ENCODE peak calls at places on chromosomes 3 and 15, in four cellular contexts. H is WERI-Rb-1, F is suprapubic skin, C is PC-9. R is an unnamed sample.
A peak's percentile ranks its signal among the peaks of the same experiment; 100 is the strongest.

GRCh38 chr3:113242091-113242581 is 30.8 kb downstream of the BOC start:
- DNase-seq in H (peak; percentile 24), F (no peak), C (no peak), R (no peak)

GRCh38 chr15:48425051-48425450 is 93.8 kb downstream of the DUT start:
- DNase-seq in H (no peak), F (no peak), C (no peak), R (no peak)

GRCh38 chr3:127422663-127423375 is 135.0 kb upstream of the PRR20G start:
- DNase-seq in H (no peak), F (no peak), C (no peak), R (peak; percentile 9)

GRCh38 chr15:90819390-90819789 is 49.0 kb upstream of the FURIN start:
- DNase-seq in H (no peak), F (no peak), C (no peak), R (no peak)

GRCh38 chr3:4996771-4997291 is 17.6 kb downstream of the BHLHE40 start:
- DNase-seq in H (no peak), F (no peak), C (no peak), R (no peak)

GRCh38 chr3:133474251-133474801 is 74.5 kb downstream of the BFSP2 start:
- DNase-seq in H (no peak), F (peak; percentile 82), C (no peak), R (peak; percentile 57)

GRCh38 chr15:25087137-25087536 is 132.3 kb downstream of the SNRPN start:
- DNase-seq in H (no peak), F (no peak), C (no peak), R (no peak)

GRCh38 chr15:80873568-80873967 is 94.4 kb downstream of the CEMIP start:
- DNase-seq in H (no peak), F (no peak), C (no peak), R (no peak)

GRCh38 chr15:22918596-22919140 is 61.5 kb downstream of the CYFIP1 start:
- DNase-seq in H (no peak), F (no peak), C (no peak), R (no peak)

GRCh38 chr3:60703956-60704736 is 547.1 kb downstream of the FHIT start:
- DNase-seq in H (no peak), F (no peak), C (no peak), R (no peak)

GRCh38 chr15:69703495-69704187 is 251.0 kb downstream of the RPLP1 start:
- DNase-seq in H (no peak), F (no peak), C (no peak), R (no peak)

GRCh38 chr3:29281265-29282228 is 676 bp downstream of the RBMS3 start:
- DNase-seq in H (no peak), F (no peak), C (no peak), R (no peak)

GRCh38 chr3:17967111-17967510 is 224.7 kb upstream of the TBC1D5 start:
- DNase-seq in H (no peak), F (no peak), C (no peak), R (no peak)

GRCh38 chr3:194322701-194323174 is 28.4 kb downstream of the CPN2 start:
- DNase-seq in H (peak; percentile 18), F (no peak), C (peak; percentile 97), R (no peak)

GRCh38 chr15:68846851-68847439 is 26.2 kb upstream of the ANP32A start:
- DNase-seq in H (no peak), F (no peak), C (no peak), R (no peak)

GRCh38 chr15:35705885-35706590 is 160.1 kb upstream of the DPH6 start:
- DNase-seq in H (no peak), F (no peak), C (no peak), R (no peak)

GRCh38 chr3:188049890-188050530 is 103.9 kb upstream of the LPP start:
- DNase-seq in H (no peak), F (no peak), C (no peak), R (no peak)

GRCh38 chr3:195896361-195897080 is 11.8 kb downstream of the TNK2 start:
- DNase-seq in H (peak; percentile 33), F (no peak), C (peak; percentile 49), R (peak; percentile 4)

GRCh38 chr3:153079386-153079785 is 82.6 kb upstream of the RAP2B start:
- DNase-seq in H (peak; percentile 15), F (no peak), C (no peak), R (no peak)

GRCh38 chr15:68789921-68790575 is 30.6 kb downstream of the ANP32A start:
- DNase-seq in H (peak; percentile 83), F (no peak), C (no peak), R (no peak)

GRCh38 chr3:127454051-127454450 is 136.5 kb downstream of the TPRA1 start:
- DNase-seq in H (no peak), F (peak; percentile 40), C (no peak), R (peak; percentile 19)

GRCh38 chr3:66450389-66451022 is 50.3 kb downstream of the LRIG1 start:
- DNase-seq in H (no peak), F (no peak), C (no peak), R (no peak)

GRCh38 chr15:68608206-68608843 is 29.5 kb downstream of the CORO2B start:
- DNase-seq in H (no peak), F (no peak), C (no peak), R (peak; percentile 44)

GRCh38 chr15:55496716-55497115 is 11.3 kb downstream of the DNAAF4 start:
- DNase-seq in H (no peak), F (no peak), C (no peak), R (no peak)

GRCh38 chr3:120167488-120167887 is 73.2 kb upstream of the GSK3B start:
- DNase-seq in H (no peak), F (no peak), C (no peak), R (no peak)

GRCh38 chr3:11168406-11168805 is 14.1 kb downstream of the HRH1 start:
- DNase-seq in H (no peak), F (peak; percentile 59), C (no peak), R (no peak)

GRCh38 chr3:128573707-128574162 is 76.9 kb downstream of the RPN1 start:
- DNase-seq in H (no peak), F (no peak), C (no peak), R (no peak)

GRCh38 chr3:49625971-49626640 is 48.0 kb upstream of the APEH start:
- DNase-seq in H (no peak), F (no peak), C (no peak), R (no peak)

GRCh38 chr3:13711911-13712650 is 163.2 kb downstream of the FBLN2 start:
- DNase-seq in H (no peak), F (peak; percentile 18), C (no peak), R (no peak)

GRCh38 chr3:159273608-159274007 is 471.8 kb downstream of the MFSD1 start:
- DNase-seq in H (no peak), F (no peak), C (peak; percentile 60), R (no peak)

GRCh38 chr3:197542741-197543454 is 12.9 kb downstream of the BDH1 start:
- DNase-seq in H (no peak), F (peak; percentile 67), C (no peak), R (peak; percentile 68)

GRCh38 chr15:94840794-94841587 is 609.6 kb downstream of the MCTP2 start:
- DNase-seq in H (no peak), F (no peak), C (no peak), R (no peak)

GRCh38 chr3:98068824-98069223 is 18.1 kb upstream of the OR5AC2 start:
- DNase-seq in H (no peak), F (no peak), C (no peak), R (no peak)

GRCh38 chr15:58283302-58283701 is 145.1 kb downstream of the AQP9 start:
- DNase-seq in H (no peak), F (no peak), C (no peak), R (no peak)

GRCh38 chr15:58148633-58149032 is 10.5 kb downstream of the AQP9 start:
- DNase-seq in H (no peak), F (no peak), C (no peak), R (no peak)

DNA sequence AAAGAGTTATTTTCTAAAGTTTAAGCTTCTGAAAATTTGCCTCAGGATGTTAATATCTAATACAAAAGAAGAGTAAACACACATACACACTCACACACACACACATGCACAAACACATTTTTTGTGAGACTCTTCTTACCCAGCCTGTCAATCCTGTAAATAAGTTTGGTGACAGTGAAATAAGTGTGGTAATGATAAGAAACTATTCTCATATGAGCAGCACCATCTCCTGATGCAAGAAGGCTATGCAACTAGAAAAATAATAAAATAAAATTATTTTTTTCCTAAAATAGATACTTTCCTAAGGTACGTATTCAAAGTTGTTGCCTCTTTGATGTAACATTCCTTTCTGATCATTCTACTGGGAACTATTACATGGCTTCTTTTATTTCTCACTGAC is 155.1 kb downstream of the MECOM start:
- DNase-seq in H (no peak), F (no peak), C (no peak), R (no peak)
- TF ChIP-seq CTCF in H (no peak), F (no peak), C (peak; percentile 32), R (no peak)

GRCh38 chr3:138404121-138404520 is 30.3 kb upstream of the ESYT3 start:
- DNase-seq in H (no peak), F (no peak), C (no peak), R (no peak)
- H3K36me3 ChIP-seq in H (no peaks in the 10 kb centered on the region), F (peaks cover 23% of the 10 kb centered on the region), C (no peaks in the 10 kb centered on the region), R (peaks cover 24% of the 10 kb centered on the region)

GRCh38 chr3:182327196-182327681 is 466.1 kb upstream of the ATP11B start:
- DNase-seq in H (no peak), F (no peak), C (no peak), R (peak; percentile 63)

GRCh38 chr3:182323898-182324297 is 469.4 kb upstream of the ATP11B start:
- DNase-seq in H (no peak), F (no peak), C (no peak), R (no peak)

GRCh38 chr3:182330647-182331046 is 462.7 kb upstream of the ATP11B start:
- DNase-seq in H (no peak), F (no peak), C (no peak), R (no peak)

GRCh38 chr3:182323126-182323727 is 470.1 kb upstream of the ATP11B start:
- DNase-seq in H (no peak), F (no peak), C (no peak), R (no peak)

DNA sequence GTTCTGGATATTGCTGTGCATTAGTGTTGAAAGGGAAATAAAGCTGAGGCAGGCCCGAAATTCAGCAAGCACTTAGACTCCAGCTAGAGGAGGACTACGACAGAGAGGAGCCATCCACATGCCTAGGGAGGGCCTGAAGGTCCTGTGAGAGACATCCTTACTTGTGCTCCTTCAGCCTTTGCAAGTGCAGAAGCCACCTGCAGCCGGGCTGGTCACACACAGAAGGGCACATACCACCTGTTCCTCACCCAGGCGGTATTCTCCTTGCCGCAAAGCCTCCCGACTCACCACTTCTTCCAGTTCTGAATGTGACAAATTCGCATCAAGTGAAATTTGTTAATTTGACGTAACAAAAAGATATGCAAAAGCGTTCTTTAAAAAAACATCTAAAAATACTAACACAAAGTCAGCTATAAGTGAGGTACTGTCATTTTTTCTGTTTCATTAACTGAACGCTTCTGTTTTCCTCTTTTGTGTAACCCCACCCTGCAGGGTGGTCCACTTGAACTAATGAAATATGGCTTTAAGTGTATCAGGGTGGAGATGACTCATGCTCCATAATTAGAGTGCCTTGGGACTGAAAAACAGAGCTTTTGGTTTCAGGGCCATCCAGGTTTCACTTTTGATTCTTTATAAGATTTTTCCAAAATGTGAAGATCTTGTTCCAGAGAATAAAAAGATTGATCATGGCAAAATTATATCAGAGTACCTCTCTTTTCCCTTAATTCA is 467.9 kb upstream of the ATP11B start:
- DNase-seq in H (no peak), F (no peak), C (no peak), R (no peak)
- H3K4me3 ChIP-seq in H (no peak overlapping the region), F (no peak overlapping the region), C (no peak overlapping the region), R (no peak overlapping the region)

GRCh38 chr15:75640483-75641175 is 605 bp upstream of the IMP3 start:
- DNase-seq in H (peak; percentile 52), F (peak; percentile 83), C (peak; percentile 49), R (no peak)
- TF ChIP-seq CTCF in H (peak; percentile 31), F (no peak), C (peak; percentile 58), R (no peak)

GRCh38 chr3:180977498-180977897 is 12.0 kb downstream of the DNAJC19 start:
- DNase-seq in H (no peak), F (no peak), C (no peak), R (no peak)
- H3K36me3 ChIP-seq in H (peaks cover 31% of the 10 kb centered on the region), F (peaks cover 37% of the 10 kb centered on the region), C (peaks cover 37% of the 10 kb centered on the region), R (no peaks in the 10 kb centered on the region)

R was measured in left lung.